ENCODE peak calls at places on chromosome 21, in six cellular contexts. I, Z, T, A, N and B are unnamed samples.

GRCh38 chr21:41065539-41065938 is 102.4 kb upstream of the BACE2 start:
- DNase-seq in A (no peak), T (no peak), Z (no peak), N (no peak), I (no peak), B (peak)

GRCh38 chr21:39613029-39613934 is 542 bp downstream of the B3GALT5 start:
- DNase-seq in A (no peak), T (no peak), I (no peak), N (peak), Z (no peak), B (no peak)

GRCh38 chr21:40208206-40208950 is 341.1 kb downstream of the PCP4 start:
- DNase-seq in T (no peak), A (no peak), N (no peak), I (no peak), Z (no peak), B (peak)

GRCh38 chr21:27532081-27532480 is 565.2 kb upstream of the ADAMTS5 start:
- DNase-seq in A (peak), Z (no peak), N (peak), I (no peak), T (no peak), B (no peak)

GRCh38 chr21:14520535-14520934 is 25.6 kb downstream of the SAMSN1 start:
- DNase-seq in A (no peak), I (no peak), T (no peak), Z (no peak), N (no peak), B (no peak)

GRCh38 chr21:40631201-40631600 is 215.8 kb downstream of the DSCAM start:
- DNase-seq in N (no peak), I (no peak), Z (no peak), A (no peak), T (no peak), B (peak)

GRCh38 chr21:45977396-45977795 is 4.2 kb upstream of the COL6A1 start:
- DNase-seq in I (no peak), A (no peak), Z (no peak), N (peak), T (peak), B (no peak)

GRCh38 chr21:31284797-31285397 is 59.2 kb downstream of the TIAM1 start:
- DNase-seq in N (peak), Z (no peak), I (no peak), T (no peak), A (peak), B (no peak)

GRCh38 chr21:25568230-25568629 is 39.1 kb downstream of the MRPL39 start:
- DNase-seq in I (no peak), N (peak), A (peak), T (no peak), Z (no peak), B (no peak)

GRCh38 chr21:25334046-25334730 is 273.1 kb downstream of the MRPL39 start:
- DNase-seq in N (no peak), I (no peak), T (no peak), A (no peak), Z (no peak), B (no peak)

GRCh38 chr21:45612096-45613019 is 31.2 kb upstream of the PCBP3 start:
- DNase-seq in A (peak), I (no peak), N (peak), T (peak), Z (no peak), B (no peak)

GRCh38 chr21:34351786-34352241 is 12.0 kb upstream of the KCNE2 start:
- DNase-seq in T (no peak), N (peak), I (peak), A (peak), Z (no peak), B (peak)

GRCh38 chr21:19607983-19608668 is 1204.5 kb upstream of the TMPRSS15 start:
- DNase-seq in A (no peak), N (peak), T (no peak), I (no peak), Z (no peak), B (peak)

GRCh38 chr21:34582506-34583150 is 32.3 kb downstream of the RCAN1 start:
- DNase-seq in T (peak), N (peak), A (peak), I (peak), Z (no peak), B (peak)

GRCh38 chr21:34791776-34792503 is 123.1 kb downstream of the CLIC6 start:
- DNase-seq in N (no peak), T (peak), A (no peak), Z (no peak), I (no peak), B (no peak)

GRCh38 chr21:28447453-28447852 is 545.2 kb downstream of the LTN1 start:
- DNase-seq in A (peak), Z (no peak), N (no peak), I (no peak), T (no peak), B (no peak)

GRCh38 chr21:45847870-45848269 is 133.7 kb upstream of the COL6A1 start:
- DNase-seq in I (no peak), N (no peak), T (peak), A (no peak), Z (no peak), B (no peak)

GRCh38 chr21:21813934-21814333 is 815.7 kb downstream of the NCAM2 start:
- DNase-seq in A (no peak), T (no peak), I (no peak), Z (no peak), N (no peak), B (no peak)

GRCh38 chr21:21813295-21813694 is 815.1 kb downstream of the NCAM2 start:
- DNase-seq in T (no peak), I (no peak), Z (no peak), A (no peak), N (no peak), B (no peak)

GRCh38 chr21:21816778-21817177 is 818.6 kb downstream of the NCAM2 start:
- DNase-seq in Z (no peak), T (no peak), I (no peak), N (no peak), A (no peak), B (no peak)

DNA sequence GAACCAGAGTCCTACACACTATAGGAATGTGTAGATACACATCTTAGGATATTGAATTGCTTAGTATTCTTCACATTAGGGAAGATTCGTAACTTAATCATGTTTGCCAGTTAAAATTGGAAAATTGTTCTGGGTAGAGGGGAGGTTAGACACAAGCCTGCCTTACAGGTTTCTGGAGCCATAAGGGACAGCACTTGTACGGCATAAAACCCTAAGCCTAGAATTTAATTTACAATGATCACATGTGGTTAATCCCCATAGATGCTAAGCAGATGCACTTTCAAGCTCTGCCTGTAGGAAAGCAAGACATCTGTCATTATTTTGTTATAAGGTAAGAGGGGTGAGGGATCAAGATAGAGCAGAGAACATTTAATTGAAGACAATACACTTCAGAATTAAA is 820.7 kb downstream of the NCAM2 start:
- DNase-seq in A (no peak), T (no peak), Z (no peak), N (no peak), I (no peak), B (no peak)
- H4K91ac ChIP-seq in A (no peak), T (no peak), Z (no peak), N (no peak), I (no peak), B (no peak)

GRCh38 chr21:42929969-42930368 is 4.5 kb upstream of the ERVH48-1 start:
- DNase-seq in T (no peak), N (no peak), Z (no peak), I (no peak), A (no peak), B (no peak)
- H2BK5ac ChIP-seq in T (no peak), N (no peak), Z (peak), I (no peak), A (no peak), B (peak)

DNA sequence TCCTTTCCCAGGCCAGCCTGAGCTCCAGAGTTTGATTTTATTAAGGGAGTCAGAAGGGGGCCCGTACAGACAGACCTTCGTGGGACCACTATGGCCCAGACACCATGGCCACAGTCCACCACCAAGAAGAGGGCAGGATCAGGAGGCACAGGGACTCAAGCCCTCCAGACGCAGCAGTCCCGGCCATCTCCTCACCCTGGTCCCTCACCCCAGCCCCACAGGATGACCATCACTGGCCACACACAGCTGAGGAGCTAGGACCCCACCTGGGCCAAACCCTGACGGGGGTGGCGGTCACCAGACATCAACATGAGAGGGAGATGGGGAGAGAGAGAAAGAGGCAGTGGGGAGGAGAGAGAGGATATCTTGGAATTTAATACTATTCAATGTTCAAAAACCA is 29.2 kb upstream of the AGPAT3 start:
- DNase-seq in Z (no peak), A (no peak), N (no peak), I (no peak), T (no peak), B (no peak)
- H4K91ac ChIP-seq in Z (no peak), A (no peak), N (no peak), I (no peak), T (no peak), B (no peak)

DNA sequence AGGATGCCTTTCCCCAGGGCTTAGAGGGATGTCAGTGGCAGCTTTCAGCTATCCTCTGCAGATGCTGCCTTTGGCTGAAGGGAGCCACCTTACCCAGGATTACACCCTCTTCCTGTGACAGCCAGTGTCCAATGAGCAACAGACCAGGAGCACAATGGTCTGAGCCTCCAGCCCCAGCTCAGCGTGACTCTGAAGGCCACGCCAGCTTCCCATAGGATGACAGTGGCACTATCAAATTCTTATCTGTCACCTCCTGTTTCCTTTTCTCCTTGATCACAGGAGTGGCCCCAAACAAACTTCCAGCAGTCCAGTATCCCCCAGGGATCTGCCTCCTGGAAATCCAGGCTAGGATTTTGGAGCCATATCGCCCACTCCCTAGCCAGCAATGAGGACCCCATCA is 226.9 kb downstream of the SETD4 start:
- DNase-seq in Z (no peak), T (no peak), I (no peak), A (no peak), N (no peak), B (no peak)
- H2BK5ac ChIP-seq in Z (no peak), T (no peak), I (no peak), A (no peak), N (no peak), B (no peak)